ENCODE peak calls at places on chromosomes 5 and 9, in five cellular contexts. B, P, J, D and Q are unnamed samples.

GRCh38 chr5:177449140-177450061 is 2.8 kb downstream of the PRR7 start:
- DNase-seq in B (no peak), P (no peak), J (no peak), D (no peak), Q (no peak)

GRCh38 chr9:117276444-117276843 is 138.4 kb downstream of the ASTN2 start:
- DNase-seq in B (no peak), P (no peak), J (no peak), D (no peak), Q (peak)

GRCh38 chr5:68550031-68550430 is 334.5 kb downstream of the PIK3R1 start:
- DNase-seq in B (no peak), P (no peak), J (no peak), D (no peak), Q (no peak)

GRCh38 chr9:37034320-37034937 is 361 bp upstream of the PAX5 start:
- DNase-seq in B (peak), P (no peak), J (no peak), D (no peak), Q (peak)

GRCh38 chr9:137220317-137221094 is 1.5 kb downstream of the RNF208 start:
- DNase-seq in B (no peak), P (no peak), J (no peak), D (peak), Q (no peak)

GRCh38 chr9:116646661-116647514 is 40.2 kb upstream of the TRIM32 start:
- DNase-seq in B (peak), P (no peak), J (no peak), D (peak), Q (no peak)

GRCh38 chr5:56142620-56143431 is 90.3 kb downstream of the ANKRD55 start:
- DNase-seq in B (no peak), P (no peak), J (no peak), D (no peak), Q (no peak)

GRCh38 chr5:81428866-81429265 is 34.9 kb upstream of the ACOT12 start:
- DNase-seq in B (no peak), P (no peak), J (no peak), D (no peak), Q (no peak)

GRCh38 chr5:157214399-157214798 is 33.8 kb downstream of the ITK start:
- DNase-seq in B (no peak), P (no peak), J (no peak), D (no peak), Q (no peak)

GRCh38 chr5:106584268-106584667 is 1086.5 kb downstream of the EFNA5 start:
- DNase-seq in B (no peak), P (no peak), J (no peak), D (no peak), Q (no peak)

GRCh38 chr5:12522116-12522515 is 617.9 kb upstream of the CTNND2 start:
- DNase-seq in B (no peak), P (no peak), J (no peak), D (peak), Q (no peak)

GRCh38 chr5:109062669-109063068 is 315.0 kb downstream of the FER start:
- DNase-seq in B (no peak), P (no peak), J (no peak), D (no peak), Q (no peak)

GRCh38 chr5:128924299-128924698 is 41.0 kb upstream of the SLC27A6 start:
- DNase-seq in B (no peak), P (no peak), J (no peak), D (no peak), Q (no peak)

GRCh38 chr9:97954550-97954989 is 16.6 kb upstream of the HEMGN start:
- DNase-seq in B (peak), P (peak), J (peak), D (peak), Q (peak)

GRCh38 chr5:1800470-1801060 is 642 bp upstream of the NDUFS6 start:
- DNase-seq in B (peak), P (no peak), J (peak), D (peak), Q (peak)

GRCh38 chr9:98875536-98875935 is 68.1 kb downstream of the GALNT12 start:
- DNase-seq in B (no peak), P (no peak), J (no peak), D (no peak), Q (no peak)

GRCh38 chr9:68702493-68702892 is 2.5 kb upstream of the PIP5K1B start:
- DNase-seq in B (no peak), P (no peak), J (no peak), D (peak), Q (no peak)

GRCh38 chr9:137221477-137222111 is 446 bp downstream of the RNF208 start:
- DNase-seq in B (peak), P (no peak), J (no peak), D (peak), Q (no peak)

GRCh38 chr5:141608557-141608956 is 10.2 kb downstream of the DIAPH1 start:
- DNase-seq in B (no peak), P (no peak), J (no peak), D (no peak), Q (no peak)

GRCh38 chr5:138640138-138640537 is 64.9 kb upstream of the HSPA9 start:
- DNase-seq in B (no peak), P (no peak), J (no peak), D (no peak), Q (no peak)

GRCh38 chr9:9942764-9943424 is 669.9 kb downstream of the PTPRD start:
- DNase-seq in B (peak), P (no peak), J (peak), D (peak), Q (peak)